ENCODE peak calls at places on chromosome 13, in eight cellular contexts. N is HFF-Myc, T is BE2C, B is Calu3, W is Peyer's patch, P is fibroblast of lung, J is lung, I is fibroblast of pulmonary artery. D is an unnamed sample.

GRCh38 chr13:37870489-37870845 is 895 bp upstream of the TRPC4 start:
- DNase-seq in T (no peak), N (no peak), W (no peak), I (no peak), J (no peak), P (no peak), B (no peak), D (no peak)

GRCh38 chr13:76894401-76895110 is 8.4 kb upstream of the KCTD12 start:
- DNase-seq in J (no peak), T (no peak), P (no peak), B (no peak), I (no peak), W (no peak), N (no peak), D (no peak)

GRCh38 chr13:42279080-42279479 is 7.1 kb downstream of the AKAP11 start:
- DNase-seq in P (no peak), T (no peak), B (no peak), W (no peak), I (no peak), J (no peak), N (no peak), D (no peak)

GRCh38 chr13:44936246-44936645 is 53.0 kb downstream of the NUFIP1 start:
- DNase-seq in J (no peak), W (no peak), N (no peak), I (no peak), T (no peak), P (no peak), B (no peak), D (no peak)

GRCh38 chr13:50468849-50469669 is 374.4 kb downstream of the DLEU7 start:
- DNase-seq in J (no peak), W (no peak), P (no peak), T (no peak), B (no peak), N (no peak), I (no peak), D (no peak)

GRCh38 chr13:109768616-109769015 is 17.8 kb downstream of the IRS2 start:
- DNase-seq in W (no peak), I (no peak), B (no peak), P (no peak), T (no peak), J (no peak), N (no peak), D (no peak)

GRCh38 chr13:39536906-39537305 is 66.1 kb downstream of the LHFPL6 start:
- DNase-seq in J (no peak), B (no peak), I (no peak), T (no peak), N (no peak), P (no peak), W (no peak), D (no peak)

GRCh38 chr13:31038834-31039552 is 106.5 kb downstream of the TEX26 start:
- DNase-seq in W (no peak), T (no peak), I (no peak), B (no peak), J (no peak), P (peak), N (peak), D (peak)

GRCh38 chr13:20553309-20553708 is 13.6 kb upstream of the IFT88 start:
- DNase-seq in J (no peak), P (peak), N (no peak), B (no peak), T (no peak), I (no peak), W (no peak), D (no peak)

GRCh38 chr13:113291997-113292862 is 4.8 kb upstream of the LAMP1 start:
- DNase-seq in B (no peak), J (no peak), N (no peak), T (no peak), I (no peak), W (no peak), P (peak), D (no peak)

GRCh38 chr13:70034280-70034679 is 73.3 kb upstream of the ATXN8OS start:
- DNase-seq in T (no peak), I (no peak), N (no peak), W (no peak), B (no peak), J (no peak), P (no peak), D (no peak)

GRCh38 chr13:41052441-41052840 is 8.9 kb upstream of the WBP4 start:
- DNase-seq in J (no peak), W (no peak), B (peak), P (no peak), I (no peak), T (no peak), N (no peak), D (no peak)

GRCh38 chr13:91207261-91207660 is 140.2 kb upstream of the MIR17HG start:
- DNase-seq in T (no peak), I (no peak), W (no peak), J (no peak), N (no peak), B (no peak), P (no peak), D (no peak)

GRCh38 chr13:109416001-109416400 is 370.4 kb downstream of the IRS2 start:
- DNase-seq in B (no peak), P (no peak), N (no peak), J (no peak), W (no peak), T (no peak), I (no peak), D (no peak)

GRCh38 chr13:99257291-99257690 is 888 bp downstream of the GPR18 start:
- DNase-seq in I (no peak), T (no peak), N (no peak), W (no peak), J (no peak), P (no peak), B (no peak), D (no peak)

GRCh38 chr13:33287142-33287882 is 1.8 kb upstream of the STARD13 start:
- DNase-seq in N (no peak), I (no peak), J (no peak), T (no peak), B (no peak), P (no peak), W (no peak), D (no peak)

GRCh38 chr13:51865838-51866237 is 4.1 kb downstream of the CCDC70 start:
- DNase-seq in P (no peak), T (no peak), B (no peak), I (no peak), N (no peak), W (no peak), J (no peak), D (no peak)

GRCh38 chr13:80166352-80166751 is 174.6 kb downstream of the SPRY2 start:
- DNase-seq in I (no peak), P (no peak), N (no peak), T (peak), J (no peak), B (no peak), W (no peak), D (no peak)

DNA sequence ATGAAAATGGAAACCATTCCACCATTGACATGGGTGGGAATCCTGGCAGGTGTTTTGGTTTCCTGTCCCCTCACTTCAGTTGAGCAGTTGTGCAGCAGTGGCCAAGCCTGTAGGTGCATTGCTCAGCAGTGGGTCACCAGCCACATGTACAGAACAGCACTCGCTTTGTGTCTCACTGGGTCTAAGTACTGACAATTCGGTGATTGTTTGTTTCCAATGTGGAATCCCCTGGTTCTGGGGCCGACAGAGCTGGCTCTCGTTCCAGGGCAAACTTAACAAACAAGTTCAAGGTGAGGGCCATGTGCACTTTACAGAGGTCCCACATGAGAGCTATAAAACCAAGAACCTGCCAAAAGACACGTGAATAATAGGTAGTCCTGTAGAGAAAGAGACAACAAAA is 54.1 kb upstream of the SPATA13 start:
- DNase-seq in N (no peak), P (no peak), I (no peak), T (no peak), B (no peak), J (no peak), W (no peak), D (no peak)
- TF ChIP-seq CTCF in N (no peak), P (no peak), I (no peak), T (no peak), B (no peak), J (no peak), W (no peak), D (no peak)

GRCh38 chr13:29564828-29565227 is 30.7 kb downstream of the SLC7A1 start:
- DNase-seq in B (no peak), P (no peak), J (no peak), N (no peak), T (no peak), W (no peak), I (no peak), D (no peak)
- TF ChIP-seq CTCF in B (no peak), P (no peak), J (no peak), N (no peak), T (no peak), W (no peak), I (no peak), D (no peak)

DNA sequence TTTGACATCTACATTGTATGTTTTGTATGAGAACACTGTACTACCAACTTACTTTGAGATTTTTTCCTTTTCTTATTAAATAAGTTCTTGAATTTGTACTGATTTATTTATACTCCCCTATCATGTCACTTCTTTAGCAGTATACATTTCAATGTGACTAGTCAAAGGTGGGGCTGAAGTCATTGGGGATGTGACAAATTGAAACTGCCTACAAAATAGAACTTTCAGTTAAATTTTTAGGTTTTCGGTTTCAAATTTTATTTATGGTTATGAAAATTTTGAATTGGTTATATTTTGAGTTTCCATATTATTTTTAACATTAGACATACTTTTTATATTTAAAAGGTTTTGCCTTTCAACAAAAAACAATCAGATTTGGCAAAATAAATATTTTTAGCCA is 221.6 kb downstream of the NBEA start:
- DNase-seq in N (no peak), J (no peak), W (no peak), B (no peak), T (no peak), P (no peak), I (no peak), D (peak)
- TF ChIP-seq CTCF in N (no peak), J (no peak), W (no peak), B (no peak), T (no peak), P (no peak), I (no peak), D (no peak)

GRCh38 chr13:24541127-24541475 is 28.5 kb upstream of the PARP4 start:
- DNase-seq in T (no peak), I (no peak), J (no peak), P (no peak), W (no peak), N (no peak), B (no peak), D (peak)

GRCh38 chr13:24539500-24540165 is 27.1 kb upstream of the PARP4 start:
- DNase-seq in J (no peak), T (no peak), N (no peak), B (no peak), W (no peak), I (no peak), P (no peak), D (no peak)

DNA sequence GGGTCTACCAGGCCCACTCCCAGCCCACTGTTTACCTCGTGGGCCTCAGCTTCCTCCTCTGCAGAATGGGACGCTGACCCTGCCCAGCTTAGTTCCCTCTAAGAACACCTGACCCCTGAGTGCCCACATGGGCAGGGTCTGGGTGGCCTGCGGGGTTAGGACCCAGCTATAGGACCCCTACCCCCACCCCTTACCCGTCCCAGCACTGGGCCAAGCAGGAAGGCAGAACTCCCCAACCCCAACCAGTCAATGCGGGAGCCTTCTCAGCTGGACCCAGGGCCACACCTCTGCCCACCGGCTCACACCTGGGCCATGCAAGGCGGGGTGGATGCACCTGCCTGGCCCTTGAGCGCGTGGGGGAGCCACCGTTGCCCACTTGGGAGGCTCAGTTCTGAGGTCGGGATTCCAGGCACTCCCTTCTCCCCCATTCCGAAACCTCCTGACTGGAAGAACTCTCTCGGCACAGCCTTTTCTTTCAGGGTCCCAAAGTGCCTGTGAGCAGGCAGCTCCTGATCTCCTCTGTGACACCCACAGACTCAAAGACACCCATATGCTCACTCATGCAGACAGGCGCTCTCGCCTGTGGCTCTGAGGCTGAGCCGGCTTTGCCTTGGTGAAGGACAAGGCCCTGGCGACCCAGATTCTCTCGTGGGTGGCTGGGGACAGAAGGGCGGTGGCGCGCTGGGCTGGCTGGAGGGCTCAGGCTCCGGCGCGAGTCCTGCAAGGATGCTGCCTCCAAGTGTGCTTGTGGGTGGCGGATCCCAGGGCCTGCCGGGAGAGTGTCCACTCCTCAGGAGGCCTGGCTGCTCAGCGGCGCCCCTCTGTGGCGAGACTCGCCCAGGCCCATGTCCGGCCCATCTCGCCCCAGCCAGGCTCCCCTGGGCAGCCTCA is 27.9 kb upstream of the PARP4 start:
- DNase-seq in T (no peak), I (peak), W (no peak), J (no peak), P (no peak), B (peak), N (no peak), D (no peak)
- TF ChIP-seq CTCF in T (peak), I (peak), W (no peak), J (no peak), P (no peak), B (peak), N (peak), D (no peak)